ENCODE peak calls at places on chromosomes 2 and 18, in four cellular contexts. One of them, this sample, is unnamed.

GRCh38 chr2:237154050-237154638 is 68.5 kb downstream of the COPS8 start:
- DNase-seq in mesendoderm: peak; percentile 78
- DNase-seq in IMR-90: peak; percentile 81
- DNase-seq in uterus: no peak
- DNase-seq in this sample: no peak

GRCh38 chr2:176280156-176280555 is 10.9 kb downstream of the MTX2 start:
- DNase-seq in IMR-90: no peak
- DNase-seq in mesendoderm: no peak
- DNase-seq in uterus: no peak
- DNase-seq in this sample: no peak

GRCh38 chr2:30736461-30737325 is 70.6 kb downstream of the CAPN13 start:
- DNase-seq in IMR-90: no peak
- DNase-seq in uterus: no peak
- DNase-seq in mesendoderm: no peak
- DNase-seq in this sample: peak; percentile 77

GRCh38 chr2:144382848-144383247 is 137.1 kb downstream of the ZEB2 start:
- DNase-seq in mesendoderm: no peak
- DNase-seq in uterus: no peak
- DNase-seq in IMR-90: no peak
- DNase-seq in this sample: no peak

GRCh38 chr2:224938670-224939309 is 103.5 kb downstream of the DOCK10 start:
- DNase-seq in mesendoderm: no peak
- DNase-seq in IMR-90: peak; percentile 88
- DNase-seq in uterus: no peak
- DNase-seq in this sample: no peak

GRCh38 chr18:48940854-48941531 is 9.8 kb downstream of the SMAD7 start:
- DNase-seq in IMR-90: peak; percentile 45
- DNase-seq in mesendoderm: peak; percentile 87
- DNase-seq in uterus: no peak
- DNase-seq in this sample: no peak

GRCh38 chr2:158460632-158461297 is 4.0 kb downstream of the PKP4 start:
- DNase-seq in uterus: no peak
- DNase-seq in mesendoderm: peak; percentile 42
- DNase-seq in IMR-90: no peak
- DNase-seq in this sample: no peak

GRCh38 chr18:42644729-42645131 is 470.8 kb downstream of the RIT2 start:
- DNase-seq in IMR-90: no peak
- DNase-seq in mesendoderm: peak; percentile 22
- DNase-seq in uterus: no peak
- DNase-seq in this sample: no peak

GRCh38 chr18:45522371-45522770 is 92.9 kb upstream of the SLC14A2 start:
- DNase-seq in IMR-90: peak; percentile 2
- DNase-seq in mesendoderm: no peak
- DNase-seq in uterus: no peak
- DNase-seq in this sample: no peak

GRCh38 chr2:86622409-86622877 is 1.2 kb downstream of the RNF103 start:
- DNase-seq in IMR-90: peak; percentile 10
- DNase-seq in mesendoderm: peak; percentile 43
- DNase-seq in uterus: peak; percentile 26
- DNase-seq in this sample: peak; percentile 36

GRCh38 chr2:171318463-171318934 is 115.3 kb downstream of the METTL8 start:
- DNase-seq in IMR-90: peak; percentile 28
- DNase-seq in uterus: no peak
- DNase-seq in mesendoderm: peak; percentile 77
- DNase-seq in this sample: no peak

This sample was measured in lower leg skin.